ENCODE peak calls at places on chromosomes 13 and 19, in ten cellular contexts. One of them, this sample, is unnamed.

GRCh38 chr13:65762015-65762414 is 1468.1 kb downstream of the PCDH9 start:
- DNase-seq in CD4-positive, alpha-beta T cell: no peak
- DNase-seq in astrocyte of the cerebellum: no peak
- DNase-seq in endothelial cell of umbilical vein: no peak
- DNase-seq in GM13976: no peak
- DNase-seq in Calu3: no peak
- DNase-seq in neural crest cell: no peak
- DNase-seq in thoracic aorta: no peak
- DNase-seq in RWPE1: no peak
- DNase-seq in PC-3: no peak
- DNase-seq in this sample: no peak

GRCh38 chr19:16571283-16571682 is 932 bp downstream of the SLC35E1 start:
- DNase-seq in CD4-positive, alpha-beta T cell: no peak
- DNase-seq in PC-3: peak
- DNase-seq in neural crest cell: no peak
- DNase-seq in endothelial cell of umbilical vein: peak
- DNase-seq in thoracic aorta: no peak
- DNase-seq in astrocyte of the cerebellum: peak
- DNase-seq in GM13976: no peak
- DNase-seq in Calu3: no peak
- DNase-seq in RWPE1: peak
- DNase-seq in this sample: no peak

GRCh38 chr19:29795461-29795860 is 16.3 kb upstream of the CCNE1 start:
- DNase-seq in astrocyte of the cerebellum: no peak
- DNase-seq in Calu3: no peak
- DNase-seq in neural crest cell: no peak
- DNase-seq in CD4-positive, alpha-beta T cell: no peak
- DNase-seq in RWPE1: no peak
- DNase-seq in PC-3: no peak
- DNase-seq in GM13976: no peak
- DNase-seq in endothelial cell of umbilical vein: no peak
- DNase-seq in thoracic aorta: no peak
- DNase-seq in this sample: no peak

GRCh38 chr13:104301216-104301975 is 1235.2 kb upstream of the SLC10A2 start:
- DNase-seq in Calu3: no peak
- DNase-seq in astrocyte of the cerebellum: no peak
- DNase-seq in GM13976: no peak
- DNase-seq in PC-3: no peak
- DNase-seq in thoracic aorta: no peak
- DNase-seq in RWPE1: no peak
- DNase-seq in neural crest cell: no peak
- DNase-seq in CD4-positive, alpha-beta T cell: no peak
- DNase-seq in endothelial cell of umbilical vein: no peak
- DNase-seq in this sample: no peak

GRCh38 chr13:50731400-50731799 is 112.1 kb downstream of the DLEU7 start:
- DNase-seq in RWPE1: peak
- DNase-seq in neural crest cell: no peak
- DNase-seq in endothelial cell of umbilical vein: peak
- DNase-seq in PC-3: no peak
- DNase-seq in GM13976: no peak
- DNase-seq in astrocyte of the cerebellum: peak
- DNase-seq in CD4-positive, alpha-beta T cell: no peak
- DNase-seq in Calu3: no peak
- DNase-seq in thoracic aorta: no peak
- DNase-seq in this sample: no peak

GRCh38 chr19:18086590-18087138 is at the start of gene IL12RB1:
- DNase-seq in GM13976: peak
- DNase-seq in astrocyte of the cerebellum: no peak
- DNase-seq in thoracic aorta: no peak
- DNase-seq in Calu3: no peak
- DNase-seq in CD4-positive, alpha-beta T cell: peak
- DNase-seq in neural crest cell: no peak
- DNase-seq in endothelial cell of umbilical vein: no peak
- DNase-seq in PC-3: no peak
- DNase-seq in RWPE1: no peak
- DNase-seq in this sample: peak

GRCh38 chr19:13089139-13089856 is 13.4 kb downstream of the LYL1 start:
- DNase-seq in endothelial cell of umbilical vein: no peak
- DNase-seq in PC-3: peak
- DNase-seq in Calu3: no peak
- DNase-seq in thoracic aorta: no peak
- DNase-seq in astrocyte of the cerebellum: no peak
- DNase-seq in GM13976: no peak
- DNase-seq in CD4-positive, alpha-beta T cell: no peak
- DNase-seq in neural crest cell: no peak
- DNase-seq in RWPE1: peak
- DNase-seq in this sample: no peak

GRCh38 chr19:48271531-48272151 is 1.8 kb downstream of the ZNF114 start:
- DNase-seq in GM13976: peak
- DNase-seq in Calu3: peak
- DNase-seq in CD4-positive, alpha-beta T cell: no peak
- DNase-seq in thoracic aorta: no peak
- DNase-seq in PC-3: peak
- DNase-seq in astrocyte of the cerebellum: no peak
- DNase-seq in neural crest cell: peak
- DNase-seq in endothelial cell of umbilical vein: peak
- DNase-seq in RWPE1: peak
- DNase-seq in this sample: peak

GRCh38 chr13:34156841-34157365 is 339.0 kb downstream of the RFC3 start:
- DNase-seq in endothelial cell of umbilical vein: peak
- DNase-seq in PC-3: peak
- DNase-seq in Calu3: peak
- DNase-seq in CD4-positive, alpha-beta T cell: no peak
- DNase-seq in neural crest cell: no peak
- DNase-seq in astrocyte of the cerebellum: peak
- DNase-seq in RWPE1: peak
- DNase-seq in thoracic aorta: peak
- DNase-seq in GM13976: peak
- DNase-seq in this sample: peak

GRCh38 chr19:27793128-27793643 is 1419.8 kb downstream of the UQCRFS1 start:
- DNase-seq in Calu3: peak
- DNase-seq in neural crest cell: no peak
- DNase-seq in thoracic aorta: peak
- DNase-seq in PC-3: peak
- DNase-seq in RWPE1: peak
- DNase-seq in CD4-positive, alpha-beta T cell: no peak
- DNase-seq in GM13976: peak
- DNase-seq in astrocyte of the cerebellum: no peak
- DNase-seq in endothelial cell of umbilical vein: peak
- DNase-seq in this sample: peak

GRCh38 chr13:52749446-52749845 is 9.8 kb upstream of the CNMD start:
- DNase-seq in GM13976: no peak
- DNase-seq in Calu3: no peak
- DNase-seq in CD4-positive, alpha-beta T cell: no peak
- DNase-seq in endothelial cell of umbilical vein: no peak
- DNase-seq in thoracic aorta: no peak
- DNase-seq in neural crest cell: no peak
- DNase-seq in astrocyte of the cerebellum: no peak
- DNase-seq in PC-3: no peak
- DNase-seq in RWPE1: no peak
- DNase-seq in this sample: no peak

GRCh38 chr19:45952691-45953505 is 20.8 kb downstream of the NOVA2 start:
- DNase-seq in CD4-positive, alpha-beta T cell: peak
- DNase-seq in endothelial cell of umbilical vein: no peak
- DNase-seq in RWPE1: peak
- DNase-seq in GM13976: peak
- DNase-seq in neural crest cell: peak
- DNase-seq in astrocyte of the cerebellum: peak
- DNase-seq in Calu3: peak
- DNase-seq in PC-3: peak
- DNase-seq in thoracic aorta: no peak
- DNase-seq in this sample: peak

GRCh38 chr13:51919531-51919930 is 57.8 kb downstream of the CCDC70 start:
- DNase-seq in RWPE1: no peak
- DNase-seq in astrocyte of the cerebellum: no peak
- DNase-seq in CD4-positive, alpha-beta T cell: no peak
- DNase-seq in endothelial cell of umbilical vein: no peak
- DNase-seq in thoracic aorta: no peak
- DNase-seq in GM13976: no peak
- DNase-seq in Calu3: no peak
- DNase-seq in PC-3: peak
- DNase-seq in neural crest cell: no peak
- DNase-seq in this sample: no peak

GRCh38 chr19:19372656-19373416 is 32.6 kb upstream of the GATAD2A start:
- DNase-seq in RWPE1: peak
- DNase-seq in PC-3: peak
- DNase-seq in Calu3: peak
- DNase-seq in neural crest cell: no peak
- DNase-seq in CD4-positive, alpha-beta T cell: no peak
- DNase-seq in thoracic aorta: no peak
- DNase-seq in endothelial cell of umbilical vein: peak
- DNase-seq in GM13976: peak
- DNase-seq in astrocyte of the cerebellum: no peak
- DNase-seq in this sample: peak

GRCh38 chr19:45598267-45599011 is 3.6 kb downstream of the GPR4 start:
- DNase-seq in Calu3: no peak
- DNase-seq in GM13976: no peak
- DNase-seq in RWPE1: no peak
- DNase-seq in neural crest cell: no peak
- DNase-seq in endothelial cell of umbilical vein: peak
- DNase-seq in PC-3: peak
- DNase-seq in CD4-positive, alpha-beta T cell: no peak
- DNase-seq in astrocyte of the cerebellum: no peak
- DNase-seq in thoracic aorta: no peak
- DNase-seq in this sample: peak

GRCh38 chr19:3834349-3835054 is 34.3 kb downstream of the ZFR2 start:
- DNase-seq in PC-3: no peak
- DNase-seq in neural crest cell: no peak
- DNase-seq in astrocyte of the cerebellum: no peak
- DNase-seq in CD4-positive, alpha-beta T cell: no peak
- DNase-seq in GM13976: no peak
- DNase-seq in RWPE1: no peak
- DNase-seq in endothelial cell of umbilical vein: no peak
- DNase-seq in thoracic aorta: no peak
- DNase-seq in Calu3: no peak
- DNase-seq in this sample: no peak
- TF ChIP-seq CTCF in PC-3: no peak
- TF ChIP-seq CTCF in neural crest cell: no peak
- TF ChIP-seq CTCF in astrocyte of the cerebellum: no peak
- TF ChIP-seq CTCF in CD4-positive, alpha-beta T cell: no peak
- TF ChIP-seq CTCF in GM13976: no peak
- TF ChIP-seq CTCF in RWPE1: no peak
- TF ChIP-seq CTCF in endothelial cell of umbilical vein: no peak
- TF ChIP-seq CTCF in thoracic aorta: no peak
- TF ChIP-seq CTCF in Calu3: no peak
- TF ChIP-seq CTCF in this sample: no peak

DNA sequence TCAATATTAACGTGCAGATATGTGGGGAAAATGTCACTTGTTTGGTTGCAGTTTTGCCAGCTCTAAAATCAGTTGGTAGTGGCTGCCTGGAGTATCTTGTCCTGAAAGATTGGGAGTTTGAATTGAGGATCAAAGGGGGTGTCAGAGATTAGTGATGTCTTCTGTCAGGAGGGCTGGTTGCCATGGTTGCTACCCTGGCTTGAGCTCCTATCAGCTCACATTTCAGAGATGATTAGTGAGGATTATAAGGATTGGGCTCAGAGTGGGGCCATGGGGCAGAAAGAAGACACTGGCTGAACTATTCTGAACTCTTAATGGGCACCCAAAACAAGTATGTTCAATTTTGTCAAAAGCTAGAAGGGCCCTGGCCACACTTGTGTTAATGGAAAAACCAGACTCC is 95.5 kb upstream of the RNF113B start:
- DNase-seq in RWPE1: no peak
- DNase-seq in Calu3: no peak
- DNase-seq in GM13976: no peak
- DNase-seq in neural crest cell: no peak
- DNase-seq in CD4-positive, alpha-beta T cell: no peak
- DNase-seq in PC-3: no peak
- DNase-seq in endothelial cell of umbilical vein: no peak
- DNase-seq in thoracic aorta: no peak
- DNase-seq in astrocyte of the cerebellum: no peak
- DNase-seq in this sample: no peak
- TF ChIP-seq CTCF in RWPE1: no peak
- TF ChIP-seq CTCF in Calu3: no peak
- TF ChIP-seq CTCF in GM13976: no peak
- TF ChIP-seq CTCF in neural crest cell: no peak
- TF ChIP-seq CTCF in CD4-positive, alpha-beta T cell: no peak
- TF ChIP-seq CTCF in PC-3: no peak
- TF ChIP-seq CTCF in endothelial cell of umbilical vein: no peak
- TF ChIP-seq CTCF in thoracic aorta: no peak
- TF ChIP-seq CTCF in astrocyte of the cerebellum: no peak
- TF ChIP-seq CTCF in this sample: no peak

GRCh38 chr13:76884571-76885202 is 1.5 kb downstream of the KCTD12 start:
- DNase-seq in CD4-positive, alpha-beta T cell: no peak
- DNase-seq in astrocyte of the cerebellum: no peak
- DNase-seq in PC-3: peak
- DNase-seq in neural crest cell: no peak
- DNase-seq in GM13976: no peak
- DNase-seq in RWPE1: peak
- DNase-seq in thoracic aorta: no peak
- DNase-seq in endothelial cell of umbilical vein: peak
- DNase-seq in Calu3: no peak
- DNase-seq in this sample: no peak

GRCh38 chr13:76886005-76886291 is 257 bp downstream of the KCTD12 start:
- DNase-seq in thoracic aorta: no peak
- DNase-seq in GM13976: no peak
- DNase-seq in neural crest cell: no peak
- DNase-seq in RWPE1: no peak
- DNase-seq in CD4-positive, alpha-beta T cell: no peak
- DNase-seq in Calu3: no peak
- DNase-seq in astrocyte of the cerebellum: no peak
- DNase-seq in endothelial cell of umbilical vein: no peak
- DNase-seq in PC-3: no peak
- DNase-seq in this sample: no peak

GRCh38 chr13:76886292-76887061 is at the start of gene KCTD12:
- DNase-seq in neural crest cell: peak
- DNase-seq in CD4-positive, alpha-beta T cell: peak
- DNase-seq in PC-3: peak
- DNase-seq in endothelial cell of umbilical vein: peak
- DNase-seq in thoracic aorta: peak
- DNase-seq in RWPE1: peak
- DNase-seq in astrocyte of the cerebellum: peak
- DNase-seq in GM13976: peak
- DNase-seq in Calu3: peak
- DNase-seq in this sample: peak

GRCh38 chr13:76884167-76884566 is 2.0 kb downstream of the KCTD12 start:
- DNase-seq in thoracic aorta: no peak
- DNase-seq in RWPE1: no peak
- DNase-seq in astrocyte of the cerebellum: no peak
- DNase-seq in neural crest cell: no peak
- DNase-seq in PC-3: no peak
- DNase-seq in endothelial cell of umbilical vein: peak
- DNase-seq in GM13976: no peak
- DNase-seq in CD4-positive, alpha-beta T cell: no peak
- DNase-seq in Calu3: peak
- DNase-seq in this sample: no peak

GRCh38 chr13:76885203-76886004 is 801 bp downstream of the KCTD12 start:
- DNase-seq in CD4-positive, alpha-beta T cell: peak
- DNase-seq in Calu3: peak
- DNase-seq in RWPE1: peak
- DNase-seq in PC-3: peak
- DNase-seq in thoracic aorta: no peak
- DNase-seq in astrocyte of the cerebellum: peak
- DNase-seq in GM13976: peak
- DNase-seq in endothelial cell of umbilical vein: peak
- DNase-seq in neural crest cell: peak
- DNase-seq in this sample: peak
- TF ChIP-seq CTCF in CD4-positive, alpha-beta T cell: no peak
- TF ChIP-seq CTCF in Calu3: no peak
- TF ChIP-seq CTCF in RWPE1: peak
- TF ChIP-seq CTCF in PC-3: peak
- TF ChIP-seq CTCF in thoracic aorta: peak
- TF ChIP-seq CTCF in astrocyte of the cerebellum: peak
- TF ChIP-seq CTCF in GM13976: peak
- TF ChIP-seq CTCF in endothelial cell of umbilical vein: peak
- TF ChIP-seq CTCF in neural crest cell: peak
- TF ChIP-seq CTCF in this sample: peak

GRCh38 chr13:108419768-108420167 is 150.2 kb downstream of the TNFSF13B start:
- DNase-seq in neural crest cell: no peak
- DNase-seq in PC-3: no peak
- DNase-seq in CD4-positive, alpha-beta T cell: no peak
- DNase-seq in endothelial cell of umbilical vein: no peak
- DNase-seq in RWPE1: no peak
- DNase-seq in thoracic aorta: no peak
- DNase-seq in astrocyte of the cerebellum: no peak
- DNase-seq in GM13976: no peak
- DNase-seq in Calu3: no peak
- DNase-seq in this sample: no peak
- TF ChIP-seq CTCF in neural crest cell: no peak
- TF ChIP-seq CTCF in PC-3: no peak
- TF ChIP-seq CTCF in CD4-positive, alpha-beta T cell: no peak
- TF ChIP-seq CTCF in endothelial cell of umbilical vein: no peak
- TF ChIP-seq CTCF in RWPE1: no peak
- TF ChIP-seq CTCF in thoracic aorta: no peak
- TF ChIP-seq CTCF in astrocyte of the cerebellum: no peak
- TF ChIP-seq CTCF in GM13976: no peak
- TF ChIP-seq CTCF in Calu3: no peak
- TF ChIP-seq CTCF in this sample: no peak